ENCODE peak calls at places on chromosomes 12 and 14, in five cellular contexts. One of them, this sample, is unnamed.

GRCh38 chr14:64303471-64303917 is 9.3 kb upstream of the ESR2 start:
- DNase-seq in IMR-90: peak; percentile 68
- DNase-seq in body of pancreas: no peak
- DNase-seq in transverse colon: no peak
- DNase-seq in upper lobe of left lung: no peak
- DNase-seq in this sample: no peak

GRCh38 chr12:94980577-94980976 is 22.9 kb downstream of the NDUFA12 start:
- DNase-seq in body of pancreas: no peak
- DNase-seq in IMR-90: peak; percentile 42
- DNase-seq in upper lobe of left lung: no peak
- DNase-seq in transverse colon: no peak
- DNase-seq in this sample: no peak

GRCh38 chr12:108693186-108693585 is 38.1 kb downstream of the CORO1C start:
- DNase-seq in upper lobe of left lung: no peak
- DNase-seq in body of pancreas: no peak
- DNase-seq in transverse colon: no peak
- DNase-seq in IMR-90: no peak
- DNase-seq in this sample: no peak

GRCh38 chr12:124411291-124411878 is 116.5 kb downstream of the RFLNA start:
- DNase-seq in IMR-90: peak; percentile 96
- DNase-seq in transverse colon: peak; percentile 63
- DNase-seq in upper lobe of left lung: no peak
- DNase-seq in body of pancreas: no peak
- DNase-seq in this sample: no peak

GRCh38 chr14:99511421-99512109 is 30.4 kb downstream of the CCNK start:
- DNase-seq in IMR-90: peak; percentile 67
- DNase-seq in transverse colon: no peak
- DNase-seq in upper lobe of left lung: peak; percentile 18
- DNase-seq in body of pancreas: no peak
- DNase-seq in this sample: no peak

GRCh38 chr12:91695964-91696363 is 449.7 kb downstream of the BTG1 start:
- DNase-seq in upper lobe of left lung: no peak
- DNase-seq in transverse colon: no peak
- DNase-seq in IMR-90: no peak
- DNase-seq in body of pancreas: peak; percentile 5
- DNase-seq in this sample: no peak

GRCh38 chr14:96627386-96627785 is 125.2 kb downstream of the PAPOLA start:
- DNase-seq in IMR-90: no peak
- DNase-seq in transverse colon: no peak
- DNase-seq in body of pancreas: no peak
- DNase-seq in upper lobe of left lung: no peak
- DNase-seq in this sample: no peak

GRCh38 chr12:2959508-2960431 is 573 bp downstream of the TEAD4 start:
- DNase-seq in IMR-90: peak; percentile 60
- DNase-seq in body of pancreas: peak; percentile 62
- DNase-seq in upper lobe of left lung: peak; percentile 35
- DNase-seq in transverse colon: peak; percentile 43
- DNase-seq in this sample: peak; percentile 30

GRCh38 chr12:124426594-124427550 is 132.0 kb downstream of the RFLNA start:
- DNase-seq in upper lobe of left lung: no peak
- DNase-seq in transverse colon: no peak
- DNase-seq in IMR-90: no peak
- DNase-seq in body of pancreas: peak; percentile 31
- DNase-seq in this sample: no peak

GRCh38 chr12:21827135-21827534 is 52.6 kb upstream of the KCNJ8 start:
- DNase-seq in upper lobe of left lung: no peak
- DNase-seq in transverse colon: no peak
- DNase-seq in body of pancreas: no peak
- DNase-seq in IMR-90: no peak
- DNase-seq in this sample: no peak

GRCh38 chr12:62146323-62146722 is 113.9 kb upstream of the USP15 start:
- DNase-seq in body of pancreas: no peak
- DNase-seq in upper lobe of left lung: no peak
- DNase-seq in transverse colon: no peak
- DNase-seq in IMR-90: no peak
- DNase-seq in this sample: no peak

GRCh38 chr12:93521225-93521854 is 51.1 kb upstream of the SOCS2 start:
- DNase-seq in upper lobe of left lung: no peak
- DNase-seq in transverse colon: no peak
- DNase-seq in IMR-90: peak; percentile 19
- DNase-seq in body of pancreas: no peak
- DNase-seq in this sample: peak; percentile 72
- H3K4me1 ChIP-seq in upper lobe of left lung: peaks cover 4% of the 10 kb centered on the region
- H3K4me1 ChIP-seq in transverse colon: no peaks in the 10 kb centered on the region
- H3K4me1 ChIP-seq in IMR-90: no peaks in the 10 kb centered on the region
- H3K4me1 ChIP-seq in body of pancreas: no peaks in the 10 kb centered on the region
- H3K4me1 ChIP-seq in this sample: peaks cover 5% of the 10 kb centered on the region

GRCh38 chr12:52280796-52281560 is 6.5 kb downstream of the KRT86 start:
- DNase-seq in upper lobe of left lung: peak; percentile 65
- DNase-seq in body of pancreas: peak; percentile 62
- DNase-seq in IMR-90: peak; percentile 97
- DNase-seq in transverse colon: peak; percentile 39
- DNase-seq in this sample: peak; percentile 47
- TF ChIP-seq POLR2A in upper lobe of left lung: peak; percentile 24
- TF ChIP-seq POLR2A in body of pancreas: no peak
- TF ChIP-seq POLR2A in IMR-90: peak; percentile 72
- TF ChIP-seq POLR2A in transverse colon: no peak
- TF ChIP-seq POLR2A in this sample: no peak

DNA sequence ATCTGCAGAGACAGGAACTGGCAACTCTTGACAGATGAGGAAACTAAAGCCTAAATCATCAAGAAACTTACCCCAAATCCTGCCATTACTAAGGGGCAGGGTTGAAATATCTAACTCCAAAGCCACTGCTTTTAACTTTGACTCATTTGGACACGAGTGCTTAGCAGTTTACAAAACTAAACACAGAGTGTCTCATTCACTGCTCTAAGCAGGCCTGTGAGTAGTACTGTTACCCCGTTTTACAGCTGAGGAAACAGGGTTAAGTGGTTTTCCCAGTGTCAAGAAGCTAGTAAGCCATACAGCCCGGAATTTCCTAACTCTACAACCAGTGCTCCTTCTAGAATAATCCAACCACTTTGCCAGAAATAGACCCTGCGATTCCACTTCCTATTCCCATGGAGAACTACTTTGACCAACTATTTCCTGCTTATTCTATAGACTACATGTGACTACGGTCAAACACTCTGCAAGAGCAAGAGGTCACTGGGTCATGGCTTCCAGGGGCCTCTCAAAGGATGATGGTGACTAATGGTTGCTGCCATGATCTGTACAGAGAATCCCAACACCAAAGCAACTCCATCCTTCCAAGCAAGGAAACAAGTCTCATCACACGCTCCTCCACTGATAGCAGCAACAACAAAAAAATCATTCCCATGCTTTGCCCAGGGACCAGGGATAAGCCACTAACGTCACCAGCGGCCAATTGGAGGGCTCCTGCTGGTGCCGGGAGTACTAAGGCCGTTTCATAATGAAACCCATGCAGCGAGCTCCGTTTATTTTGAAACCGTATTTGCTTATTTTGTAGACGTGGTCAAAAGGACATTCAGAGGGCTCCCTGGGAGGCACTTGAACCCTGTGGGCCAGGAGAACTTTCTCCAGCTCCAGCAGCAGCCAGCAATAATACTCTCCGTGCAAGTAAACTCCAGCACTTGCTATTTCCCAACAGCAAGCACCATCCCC is 56.3 kb downstream of the NUAK1 start:
- DNase-seq in body of pancreas: no peak
- DNase-seq in transverse colon: no peak
- DNase-seq in upper lobe of left lung: no peak
- DNase-seq in IMR-90: peak; percentile 73
- DNase-seq in this sample: no peak
- H3K4me1 ChIP-seq in body of pancreas: no peaks in the 10 kb centered on the region
- H3K4me1 ChIP-seq in transverse colon: peaks cover 8% of the 10 kb centered on the region
- H3K4me1 ChIP-seq in upper lobe of left lung: peaks cover 7% of the 10 kb centered on the region
- H3K4me1 ChIP-seq in IMR-90: peaks cover 47% of the 10 kb centered on the region
- H3K4me1 ChIP-seq in this sample: peaks cover 26% of the 10 kb centered on the region

GRCh38 chr12:57464569-57464968 is 5.0 kb downstream of the GLI1 start:
- DNase-seq in transverse colon: no peak
- DNase-seq in IMR-90: no peak
- DNase-seq in upper lobe of left lung: no peak
- DNase-seq in body of pancreas: no peak
- DNase-seq in this sample: no peak

GRCh38 chr12:57461326-57461903 is 1.8 kb downstream of the GLI1 start:
- DNase-seq in upper lobe of left lung: peak; percentile 71
- DNase-seq in transverse colon: peak; percentile 78
- DNase-seq in body of pancreas: no peak
- DNase-seq in IMR-90: peak; percentile 57
- DNase-seq in this sample: peak; percentile 46

GRCh38 chr12:57460457-57461325 is 1.1 kb downstream of the GLI1 start:
- DNase-seq in transverse colon: no peak
- DNase-seq in body of pancreas: no peak
- DNase-seq in IMR-90: no peak
- DNase-seq in upper lobe of left lung: no peak
- DNase-seq in this sample: no peak

GRCh38 chr12:57461904-57462306 is 2.3 kb downstream of the GLI1 start:
- DNase-seq in IMR-90: peak; percentile 33
- DNase-seq in body of pancreas: no peak
- DNase-seq in transverse colon: no peak
- DNase-seq in upper lobe of left lung: no peak
- DNase-seq in this sample: no peak

GRCh38 chr12:57462307-57463253 is 3.0 kb downstream of the GLI1 start:
- DNase-seq in upper lobe of left lung: peak; percentile 93
- DNase-seq in transverse colon: peak; percentile 91
- DNase-seq in body of pancreas: peak; percentile 89
- DNase-seq in IMR-90: peak; percentile 82
- DNase-seq in this sample: peak; percentile 87
- TF ChIP-seq POLR2A in upper lobe of left lung: peak; percentile 10
- TF ChIP-seq POLR2A in transverse colon: peak; percentile 39
- TF ChIP-seq POLR2A in body of pancreas: no peak
- TF ChIP-seq POLR2A in IMR-90: no peak
- TF ChIP-seq POLR2A in this sample: no peak

GRCh38 chr14:49977126-49977841 is 84.4 kb downstream of the ARF6 start:
- DNase-seq in upper lobe of left lung: no peak
- DNase-seq in IMR-90: no peak
- DNase-seq in transverse colon: no peak
- DNase-seq in body of pancreas: peak; percentile 20
- DNase-seq in this sample: no peak
- H3K4me1 ChIP-seq in upper lobe of left lung: peaks cover 27% of the 10 kb centered on the region
- H3K4me1 ChIP-seq in IMR-90: peaks cover 20% of the 10 kb centered on the region
- H3K4me1 ChIP-seq in transverse colon: peaks cover 30% of the 10 kb centered on the region
- H3K4me1 ChIP-seq in body of pancreas: peaks cover 23% of the 10 kb centered on the region
- H3K4me1 ChIP-seq in this sample: peaks cover 29% of the 10 kb centered on the region

This sample was measured in stomach.